ENCODE peak calls at places on chromosomes 16 and 17, in four cellular contexts. W is B cell, E is GM10248, K is lower leg skin. I is an unnamed sample.

GRCh38 chr16:28172331-28172730 is 39.4 kb downstream of the XPO6 start:
- DNase-seq in W (no peak), E (no peak), K (no peak), I (no peak)

GRCh38 chr16:86723699-86724098 is 145.3 kb downstream of the FOXL1 start:
- DNase-seq in W (no peak), E (no peak), K (no peak), I (no peak)

GRCh38 chr16:3149630-3150345 is 15.0 kb downstream of the ZNF213 start:
- DNase-seq in W (peak), E (peak), K (peak), I (peak)

GRCh38 chr17:50658602-50659001 is 23.9 kb downstream of the ABCC3 start:
- DNase-seq in W (no peak), E (no peak), K (no peak), I (no peak)

GRCh38 chr16:69514366-69514765 is 51.4 kb upstream of the NFAT5 start:
- DNase-seq in W (no peak), E (no peak), K (peak), I (no peak)

GRCh38 chr17:76166906-76167305 is 25.9 kb upstream of the FOXJ1 start:
- DNase-seq in W (no peak), E (no peak), K (peak), I (no peak)

GRCh38 chr16:74874123-74874522 is 99.5 kb upstream of the FA2H start:
- DNase-seq in W (no peak), E (no peak), K (no peak), I (no peak)

GRCh38 chr17:61818225-61818624 is 45.1 kb downstream of the BRIP1 start:
- DNase-seq in W (no peak), E (no peak), K (no peak), I (no peak)

GRCh38 chr17:43768382-43768781 is 9.8 kb upstream of the SOST start:
- DNase-seq in W (peak), E (no peak), K (peak), I (no peak)

GRCh38 chr16:67551972-67552371 is 10.4 kb upstream of the CTCF start:
- DNase-seq in W (no peak), E (no peak), K (no peak), I (no peak)

GRCh38 chr16:30372725-30373124 is 1.9 kb upstream of the MYL11 start:
- DNase-seq in W (no peak), E (no peak), K (no peak), I (no peak)

GRCh38 chr16:48408688-48409087 is 23.5 kb upstream of the SIAH1 start:
- DNase-seq in W (no peak), E (no peak), K (peak), I (no peak)

GRCh38 chr17:40038882-40039513 is 15.2 kb downstream of the MED24 start:
- DNase-seq in W (peak), E (no peak), K (no peak), I (no peak)

GRCh38 chr16:84806256-84806889 is 13.4 kb upstream of the CRISPLD2 start:
- DNase-seq in W (peak), E (peak), K (no peak), I (peak)

GRCh38 chr17:39400547-39401411 is 647 bp downstream of the FBXL20 start:
- DNase-seq in W (no peak), E (no peak), K (peak), I (peak)

GRCh38 chr16:17224859-17225258 is 245.9 kb downstream of the XYLT1 start:
- DNase-seq in W (no peak), E (no peak), K (no peak), I (peak)

GRCh38 chr16:28899882-28900600 is 21.8 kb downstream of the ATP2A1 start:
- DNase-seq in W (no peak), E (no peak), K (no peak), I (no peak)

GRCh38 chr16:79307214-79307613 is 293.3 kb downstream of the MAF start:
- DNase-seq in W (no peak), E (no peak), K (peak), I (no peak)

DNA sequence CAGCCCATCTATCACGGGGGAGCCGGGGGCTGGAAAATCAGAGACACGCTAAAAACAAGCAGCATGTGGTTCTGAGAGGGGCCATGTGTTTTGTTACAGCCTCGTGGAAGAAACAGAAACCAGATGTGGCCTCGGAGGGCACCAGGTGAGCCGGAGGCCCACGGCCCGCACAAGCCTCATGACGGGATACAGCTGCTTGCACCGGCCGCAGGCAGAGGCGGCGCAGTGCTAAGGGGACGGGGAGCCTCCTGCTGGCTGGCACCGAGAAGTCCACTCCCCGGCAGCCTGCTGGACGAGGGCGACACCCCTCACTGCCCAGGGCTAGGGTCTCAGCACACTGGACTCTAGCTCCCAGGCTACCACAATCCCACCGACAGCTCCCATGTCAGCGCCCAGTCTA is 19.2 kb downstream of the NDUFAF8 start:
- DNase-seq in W (no peak), E (no peak), K (no peak), I (no peak)
- TF ChIP-seq CTCF in W (no peak), E (no peak), K (no peak), I (no peak)

DNA sequence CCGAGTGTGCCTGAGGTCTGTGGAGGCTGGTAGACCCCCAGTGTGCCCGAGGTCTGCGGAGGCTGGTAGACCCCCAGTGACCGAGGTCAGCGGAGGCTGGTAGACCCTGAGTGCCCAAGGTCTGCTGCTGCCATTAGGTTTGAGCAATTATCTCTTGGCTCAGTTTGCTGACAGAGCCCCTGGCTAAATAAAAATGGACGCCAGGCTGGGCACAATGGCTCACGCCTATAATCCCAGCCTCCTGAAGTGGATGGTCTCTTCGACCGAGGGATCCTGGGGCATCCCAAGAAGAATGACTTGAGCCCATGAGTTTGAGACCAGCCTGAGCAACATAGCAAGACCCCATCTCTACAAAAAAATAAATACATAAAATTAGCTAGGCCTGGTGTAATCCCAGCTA is 98.7 kb upstream of the ZNF469 start:
- DNase-seq in W (no peak), E (no peak), K (no peak), I (no peak)
- TF ChIP-seq CTCF in W (no peak), E (no peak), K (no peak), I (no peak)

GRCh38 chr17:563646-564045 is 151.0 kb downstream of the VPS53 start:
- DNase-seq in W (no peak), E (no peak), K (no peak), I (no peak)

GRCh38 chr17:561118-561517 is 153.5 kb downstream of the VPS53 start:
- DNase-seq in W (no peak), E (peak), K (no peak), I (peak)

GRCh38 chr17:562174-562573 is 152.5 kb downstream of the VPS53 start:
- DNase-seq in W (no peak), E (no peak), K (no peak), I (no peak)

GRCh38 chr17:564526-564925 is 150.1 kb downstream of the VPS53 start:
- DNase-seq in W (no peak), E (no peak), K (no peak), I (no peak)

DNA sequence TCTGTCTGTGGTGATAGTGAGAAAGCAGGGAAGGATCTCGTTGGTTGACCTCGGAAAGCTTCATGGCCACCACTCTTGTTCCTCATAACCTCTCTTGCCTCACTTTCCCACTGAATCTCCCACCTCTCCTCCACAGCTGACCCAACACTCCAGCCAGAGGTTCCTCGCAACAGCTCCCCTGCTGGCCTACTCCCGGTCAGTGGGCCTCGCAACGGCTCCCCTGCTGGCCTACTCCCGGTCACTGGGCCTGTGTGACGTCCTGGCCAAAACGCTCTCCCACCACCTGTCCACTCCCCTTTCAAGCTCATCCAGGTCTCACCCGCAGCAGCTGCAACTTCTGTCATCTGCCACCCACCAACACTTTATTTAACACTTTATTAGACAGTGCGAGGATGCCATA is 149.1 kb downstream of the VPS53 start:
- DNase-seq in W (no peak), E (no peak), K (no peak), I (no peak)
- TF ChIP-seq CTCF in W (no peak), E (no peak), K (no peak), I (no peak)

GRCh38 chr17:80991645-80992076 is at the start of gene CHMP6:
- DNase-seq in W (peak), E (peak), K (peak), I (peak)
- TF ChIP-seq CTCF in W (peak), E (peak), K (no peak), I (no peak)

GRCh38 chr17:9228408-9229159 is 207.3 kb downstream of the NTN1 start:
- DNase-seq in W (no peak), E (no peak), K (no peak), I (peak)
- TF ChIP-seq CTCF in W (no peak), E (no peak), K (no peak), I (no peak)

I was measured in activated CD8-positive, alpha-beta T cell treated with anti-CD3 and anti-CD28 coated beads for 36 hours.